ENCODE peak calls at places on chromosomes 13 and 19, in five cellular contexts. Y, D, A, U and P are unnamed samples.

GRCh38 chr19:56942749-56943148 is 102.2 kb upstream of the PEG3 start:
- DNase-seq in D (no peak), Y (no peak), U (peak; percentile 14), A (no peak), P (no peak)

GRCh38 chr13:99208845-99209527 is 8.3 kb downstream of the UBAC2 start:
- DNase-seq in U (no peak), D (no peak), Y (no peak), A (no peak), P (no peak)

GRCh38 chr13:113369189-113369588 is 5.3 kb upstream of the GRTP1 start:
- DNase-seq in Y (no peak), A (no peak), D (no peak), U (peak; percentile 8), P (no peak)

GRCh38 chr13:41407380-41407779 is 50.0 kb upstream of the RGCC start:
- DNase-seq in Y (no peak), A (no peak), U (no peak), D (no peak), P (no peak)

GRCh38 chr19:51688665-51689571 is 4.2 kb upstream of the SPACA6 start:
- DNase-seq in A (peak; percentile 75), U (peak; percentile 67), Y (peak; percentile 94), D (peak; percentile 76), P (peak; percentile 91)

GRCh38 chr19:48874309-48875135 is 2.3 kb downstream of the PPP1R15A start:
- DNase-seq in Y (no peak), A (peak; percentile 45), D (peak; percentile 68), U (no peak), P (no peak)

GRCh38 chr19:47305309-47305751 is 4.3 kb upstream of the C5AR1 start:
- DNase-seq in A (peak; percentile 8), Y (no peak), D (peak; percentile 79), U (peak; percentile 64), P (peak; percentile 89)

GRCh38 chr13:52838433-52839107 is 9.9 kb downstream of the PCDH8 start:
- DNase-seq in Y (no peak), A (no peak), U (no peak), D (no peak), P (no peak)

GRCh38 chr13:41785402-41786142 is 175.3 kb downstream of the VWA8 start:
- DNase-seq in A (no peak), D (no peak), Y (no peak), U (no peak), P (no peak)

GRCh38 chr13:48448963-48449614 is 36.2 kb upstream of the LPAR6 start:
- DNase-seq in Y (no peak), A (no peak), U (no peak), D (peak; percentile 22), P (no peak)

GRCh38 chr19:55353803-55354697 is 469 bp downstream of the COX6B2 start:
- DNase-seq in Y (no peak), D (no peak), U (no peak), A (peak; percentile 72), P (peak; percentile 88)

GRCh38 chr19:54507824-54508223 is 5.2 kb downstream of the LAIR2 start:
- DNase-seq in A (no peak), U (no peak), D (no peak), Y (no peak), P (no peak)

GRCh38 chr19:1119475-1120217 is 15.9 kb downstream of the GPX4 start:
- DNase-seq in U (no peak), A (no peak), Y (no peak), D (no peak), P (no peak)

GRCh38 chr19:33395561-33396550 is 22.3 kb downstream of the CEBPG start:
- DNase-seq in A (no peak), U (no peak), D (no peak), Y (no peak), P (no peak)

GRCh38 chr19:48724796-48725753 is 5.5 kb upstream of the MAMSTR start:
- DNase-seq in A (peak; percentile 76), Y (no peak), U (no peak), D (peak; percentile 96), P (peak; percentile 89)

GRCh38 chr13:71864981-71865857 is 1.8 kb downstream of the DACH1 start:
- DNase-seq in U (peak; percentile 19), Y (no peak), D (no peak), A (peak; percentile 20), P (peak; percentile 59)

GRCh38 chr19:54062643-54063042 is 1.1 kb downstream of the VSTM1 start:
- DNase-seq in D (no peak), Y (no peak), U (no peak), A (no peak), P (no peak)

GRCh38 chr19:32870154-32870573 is 597 bp upstream of the SLC7A9 start:
- DNase-seq in U (peak; percentile 37), D (no peak), A (no peak), Y (no peak), P (no peak)

GRCh38 chr19:41563847-41564514 is 12.0 kb upstream of the CEACAM21 start:
- DNase-seq in U (no peak), A (no peak), Y (no peak), D (no peak), P (no peak)

GRCh38 chr19:13920940-13921744 is 15.1 kb downstream of the CC2D1A start:
- DNase-seq in Y (no peak), A (no peak), U (no peak), D (peak; percentile 18), P (peak; percentile 63)

GRCh38 chr19:29293736-29294342 is 80.9 kb upstream of the UQCRFS1 start:
- DNase-seq in U (no peak), A (no peak), Y (no peak), D (no peak), P (no peak)

GRCh38 chr13:97600438-97601080 is 166.6 kb downstream of the RAP2A start:
- DNase-seq in A (no peak), U (no peak), Y (no peak), D (peak; percentile 39), P (no peak)

GRCh38 chr13:75316427-75316826 is 165.5 kb downstream of the TBC1D4 start:
- DNase-seq in U (no peak), A (no peak), Y (no peak), D (no peak), P (no peak)

GRCh38 chr19:45630463-45630862 is 8.7 kb downstream of the EML2 start:
- DNase-seq in D (peak; percentile 98), U (no peak), A (no peak), Y (no peak), P (peak; percentile 39)

GRCh38 chr19:16263115-16263839 is 61.3 kb upstream of the KLF2 start:
- DNase-seq in U (no peak), A (no peak), D (no peak), Y (no peak), P (no peak)

GRCh38 chr13:62838891-62839290 is 1423.2 kb upstream of the PCDH20 start:
- DNase-seq in Y (no peak), U (no peak), A (no peak), D (no peak), P (no peak)

GRCh38 chr19:12265921-12266704 is 28.6 kb downstream of the ZNF44 start:
- DNase-seq in D (no peak), A (no peak), Y (no peak), U (no peak), P (no peak)

GRCh38 chr19:38142176-38143035 is 81.6 kb downstream of the DPF1 start:
- DNase-seq in U (peak; percentile 38), A (peak; percentile 70), D (no peak), Y (peak; percentile 70), P (peak; percentile 81)

GRCh38 chr13:21576424-21576823 is 27.5 kb downstream of the MICU2 start:
- DNase-seq in A (no peak), U (no peak), Y (no peak), D (no peak), P (no peak)

GRCh38 chr13:59360108-59360507 is 803.6 kb downstream of the DIAPH3 start:
- DNase-seq in D (no peak), A (no peak), U (no peak), Y (no peak), P (no peak)

GRCh38 chr13:112510987-112511715 is 76.8 kb downstream of the TUBGCP3 start:
- DNase-seq in Y (no peak), A (no peak), U (no peak), D (no peak), P (no peak)